ENCODE peak calls at places on chromosomes 7 and 10, in six cellular contexts. Y is upper lobe of left lung, J is transverse colon, T is H1, F is stomach, G is ovary. H is an unnamed sample.

GRCh38 chr7:77265666-77266065 is 66.0 kb upstream of the FGL2 start:
- DNase-seq in Y (no peak), J (no peak), T (no peak), F (no peak), G (no peak), H (no peak)

GRCh38 chr7:46725136-46725535 is 804.1 kb upstream of the IGFBP3 start:
- DNase-seq in Y (no peak), J (no peak), T (no peak), F (no peak), G (no peak), H (no peak)

GRCh38 chr10:86951184-86951761 is 6.1 kb downstream of the MMRN2 start:
- DNase-seq in Y (no peak), J (no peak), T (no peak), F (no peak), G (no peak), H (peak; percentile 13)

GRCh38 chr10:94456942-94457341 is 54.6 kb downstream of the TBC1D12 start:
- DNase-seq in Y (no peak), J (no peak), T (no peak), F (no peak), G (no peak), H (no peak)

GRCh38 chr10:71873582-71874182 is 22.6 kb upstream of the PSAP start:
- DNase-seq in Y (no peak), J (no peak), T (no peak), F (no peak), G (no peak), H (no peak)

GRCh38 chr7:106050002-106050742 is 61.9 kb downstream of the SYPL1 start:
- DNase-seq in Y (no peak), J (no peak), T (no peak), F (no peak), G (peak; percentile 58), H (no peak)

GRCh38 chr10:124543146-124543545 is 81.5 kb downstream of the LHPP start:
- DNase-seq in Y (no peak), J (no peak), T (no peak), F (no peak), G (no peak), H (no peak)

GRCh38 chr10:52526251-52526823 is 212.3 kb downstream of the DKK1 start:
- DNase-seq in Y (no peak), J (no peak), T (no peak), F (no peak), G (no peak), H (no peak)

GRCh38 chr7:2892571-2892970 is 48.5 kb upstream of the GNA12 start:
- DNase-seq in Y (no peak), J (no peak), T (no peak), F (no peak), G (no peak), H (no peak)

GRCh38 chr7:1707756-1708611 is 37.9 kb downstream of the ELFN1 start:
- DNase-seq in Y (no peak), J (no peak), T (no peak), F (no peak), G (no peak), H (peak; percentile 45)

GRCh38 chr10:63206997-63207952 is 74.1 kb downstream of the NRBF2 start:
- DNase-seq in Y (no peak), J (no peak), T (no peak), F (no peak), G (peak; percentile 21), H (no peak)

GRCh38 chr7:108226723-108227359 is 96.7 kb upstream of the LAMB4 start:
- DNase-seq in Y (no peak), J (no peak), T (no peak), F (no peak), G (no peak), H (no peak)

GRCh38 chr7:71776726-71777125 is 635.4 kb downstream of the CALN1 start:
- DNase-seq in Y (no peak), J (no peak), T (no peak), F (no peak), G (no peak), H (no peak)

GRCh38 chr7:157558875-157559595 is 222.2 kb downstream of the DNAJB6 start:
- DNase-seq in Y (no peak), J (no peak), T (no peak), F (no peak), G (no peak), H (peak; percentile 71)

GRCh38 chr7:157557263-157557662 is 220.5 kb downstream of the DNAJB6 start:
- DNase-seq in Y (no peak), J (no peak), T (no peak), F (no peak), G (no peak), H (no peak)

GRCh38 chr7:157556339-157556944 is 219.6 kb downstream of the DNAJB6 start:
- DNase-seq in Y (no peak), J (no peak), T (no peak), F (no peak), G (no peak), H (no peak)

GRCh38 chr7:157558516-157558874 is 221.7 kb downstream of the DNAJB6 start:
- DNase-seq in Y (no peak), J (no peak), T (no peak), F (no peak), G (no peak), H (peak; percentile 22)

GRCh38 chr7:157558061-157558460 is 221.3 kb downstream of the DNAJB6 start:
- DNase-seq in Y (no peak), J (no peak), T (no peak), F (no peak), G (no peak), H (peak; percentile 45)
- H3K9me3 ChIP-seq in Y (no peaks in the 10 kb centered on the region), J (no peaks in the 10 kb centered on the region), T (peaks cover 6% of the 10 kb centered on the region), F (no peaks in the 10 kb centered on the region), G (no peaks in the 10 kb centered on the region), H (no peaks in the 10 kb centered on the region)

DNA sequence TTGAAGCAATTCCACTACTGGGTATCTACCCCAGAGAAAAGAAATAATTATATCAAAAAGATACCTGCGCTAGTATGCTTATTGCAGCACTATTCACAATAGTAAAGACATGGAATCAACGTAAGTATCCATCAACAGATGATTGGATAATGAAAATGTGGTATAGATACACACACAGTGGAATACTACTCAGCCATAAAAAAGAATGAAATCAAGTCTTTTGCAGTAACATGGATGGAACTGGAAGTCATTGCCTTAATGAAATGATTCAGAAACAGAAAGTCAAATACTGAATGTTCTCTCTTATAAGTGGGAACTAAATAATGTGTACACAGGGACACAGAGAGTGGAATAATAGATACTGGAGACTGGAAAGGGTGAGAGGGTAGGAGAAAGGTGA is 7.4 kb upstream of the SLC35B4 start:
- DNase-seq in Y (no peak), J (no peak), T (no peak), F (no peak), G (no peak), H (no peak)
- TF ChIP-seq EP300 in Y (no peak), J (no peak), T (no peak), F (no peak), G (no peak), H (no peak)

GRCh38 chr10:8042864-8043568 is 11.5 kb upstream of the GATA3 start:
- DNase-seq in Y (no peak), J (no peak), T (no peak), F (no peak), G (no peak), H (no peak)

GRCh38 chr10:8042032-8042863 is 12.2 kb upstream of the GATA3 start:
- DNase-seq in Y (no peak), J (no peak), T (no peak), F (no peak), G (no peak), H (no peak)

GRCh38 chr10:8041284-8042031 is 13.0 kb upstream of the GATA3 start:
- DNase-seq in Y (no peak), J (no peak), T (no peak), F (no peak), G (no peak), H (no peak)

GRCh38 chr10:8039323-8039922 is 15.1 kb upstream of the GATA3 start:
- DNase-seq in Y (no peak), J (no peak), T (no peak), F (no peak), G (no peak), H (no peak)

DNA sequence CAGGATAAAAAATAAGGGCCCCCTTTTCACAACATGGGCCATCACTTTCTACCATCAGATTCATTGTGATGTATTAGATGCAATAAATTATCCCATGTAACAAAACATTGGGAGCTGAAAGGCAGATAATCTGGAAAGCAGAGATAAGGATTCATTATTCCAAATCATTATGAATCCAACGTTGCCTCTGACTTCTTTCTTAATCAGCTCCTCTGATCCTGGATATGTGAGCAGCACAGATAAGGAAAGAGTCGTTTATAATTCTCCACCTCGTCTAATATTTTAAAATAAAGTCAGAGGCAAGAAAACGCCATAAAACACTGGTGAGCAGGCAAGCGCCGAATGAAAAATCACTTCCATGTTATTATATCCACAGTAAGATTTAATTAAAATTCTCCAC is 13.8 kb upstream of the GATA3 start:
- DNase-seq in Y (no peak), J (no peak), T (no peak), F (no peak), G (no peak), H (no peak)
- H3K27me3 ChIP-seq in Y (peaks cover 16% of the 10 kb centered on the region), J (peaks cover 100% of the 10 kb centered on the region), T (peaks cover 100% of the 10 kb centered on the region), F (peaks cover 49% of the 10 kb centered on the region), G (no peaks in the 10 kb centered on the region), H (peaks cover 100% of the 10 kb centered on the region)

GRCh38 chr10:43644252-43644651 is 4.4 kb downstream of the ZNF32 start:
- DNase-seq in Y (no peak), J (no peak), T (no peak), F (no peak), G (no peak), H (no peak)
- H3K9me3 ChIP-seq in Y (peaks cover 53% of the 10 kb centered on the region), J (peaks cover 47% of the 10 kb centered on the region), T (peaks cover 52% of the 10 kb centered on the region), F (peaks cover 48% of the 10 kb centered on the region), G (peaks cover 43% of the 10 kb centered on the region), H (peaks cover 47% of the 10 kb centered on the region)

DNA sequence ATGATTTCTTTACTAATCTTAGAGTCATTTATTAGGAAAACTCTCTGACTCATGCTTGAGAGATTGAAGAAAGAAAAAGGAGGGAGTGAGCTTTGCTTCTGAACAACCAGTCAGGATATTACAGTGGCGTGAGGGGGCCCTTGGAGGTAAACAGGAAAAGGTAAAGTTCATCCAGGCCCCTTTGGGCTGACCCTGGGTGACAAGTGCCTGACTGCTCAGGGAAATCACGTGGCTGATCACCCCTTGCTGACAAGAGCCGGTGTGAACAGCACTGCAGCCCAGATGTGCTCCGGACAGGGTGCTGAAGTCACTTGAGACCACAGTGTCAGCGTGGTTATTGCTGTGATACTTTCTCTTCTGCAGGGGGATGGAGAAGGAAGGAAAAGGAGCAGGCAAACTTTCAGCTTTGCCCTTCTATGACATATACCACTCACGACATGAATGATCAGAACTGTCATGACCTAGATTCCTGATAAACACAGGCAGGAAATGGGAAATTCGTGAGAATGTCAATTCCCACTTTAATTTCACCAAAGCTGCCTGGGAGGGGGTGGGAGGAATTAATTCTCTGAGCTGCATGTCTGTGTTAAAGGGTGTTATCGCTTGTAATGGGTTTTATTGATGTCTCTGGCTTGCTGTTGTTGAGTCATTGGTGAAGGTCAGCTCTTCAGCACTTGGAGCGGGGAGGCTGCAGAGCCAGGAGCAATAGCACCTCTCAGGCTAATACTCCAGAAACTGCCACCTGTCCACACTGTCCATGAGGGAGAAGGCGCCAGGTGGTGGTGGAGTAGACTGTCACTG is 139.8 kb upstream of the AOAH start:
- DNase-seq in Y (peak; percentile 50), J (peak; percentile 10), T (no peak), F (no peak), G (no peak), H (no peak)
- TF ChIP-seq EP300 in Y (no peak), J (no peak), T (no peak), F (no peak), G (no peak), H (no peak)

H was measured in suprapubic skin.